ENCODE peak calls at places on chromosomes 6 and 20, in four cellular contexts. One of them, this sample, is unnamed. For H3K4me1, the result is how much of the 10 kb centered on the place peaks cover.

GRCh38 chr20:59165794-59166709 is 2.4 kb downstream of the ZNF831 start:
- DNase-seq in left ventricle myocardium inferior: no peak
- DNase-seq in cardiac muscle cell: no peak
- DNase-seq in GM23248: no peak
- DNase-seq in this sample: no peak

GRCh38 chr6:170202416-170203135 is 88.3 kb downstream of the DLL1 start:
- DNase-seq in cardiac muscle cell: no peak
- DNase-seq in GM23248: no peak
- DNase-seq in left ventricle myocardium inferior: no peak
- DNase-seq in this sample: no peak

GRCh38 chr6:108164815-108165706 is 761 bp upstream of the NR2E1 start:
- DNase-seq in cardiac muscle cell: no peak
- DNase-seq in left ventricle myocardium inferior: no peak
- DNase-seq in GM23248: peak
- DNase-seq in this sample: peak

GRCh38 chr6:164121527-164121926 is 707.0 kb downstream of the QKI start:
- DNase-seq in cardiac muscle cell: no peak
- DNase-seq in GM23248: no peak
- DNase-seq in left ventricle myocardium inferior: no peak
- DNase-seq in this sample: no peak

GRCh38 chr6:8383584-8383983 is 51.8 kb downstream of the SLC35B3 start:
- DNase-seq in GM23248: no peak
- DNase-seq in left ventricle myocardium inferior: no peak
- DNase-seq in cardiac muscle cell: no peak
- DNase-seq in this sample: no peak

GRCh38 chr6:158068893-158069799 is 87.5 kb downstream of the SYNJ2 start:
- DNase-seq in GM23248: peak
- DNase-seq in cardiac muscle cell: no peak
- DNase-seq in left ventricle myocardium inferior: no peak
- DNase-seq in this sample: peak

GRCh38 chr20:11136691-11137090 is 462.9 kb upstream of the JAG1 start:
- DNase-seq in GM23248: no peak
- DNase-seq in cardiac muscle cell: no peak
- DNase-seq in left ventricle myocardium inferior: no peak
- DNase-seq in this sample: no peak

GRCh38 chr6:42727084-42727601 is 4.7 kb upstream of the PRPH2 start:
- DNase-seq in cardiac muscle cell: no peak
- DNase-seq in GM23248: peak
- DNase-seq in left ventricle myocardium inferior: peak
- DNase-seq in this sample: no peak

GRCh38 chr6:37019065-37019450 is 13.6 kb downstream of the FGD2 start:
- DNase-seq in GM23248: no peak
- DNase-seq in left ventricle myocardium inferior: no peak
- DNase-seq in cardiac muscle cell: no peak
- DNase-seq in this sample: no peak

GRCh38 chr6:41489284-41489851 is 56.8 kb upstream of the FOXP4 start:
- DNase-seq in GM23248: no peak
- DNase-seq in left ventricle myocardium inferior: peak
- DNase-seq in cardiac muscle cell: no peak
- DNase-seq in this sample: no peak

GRCh38 chr20:47241345-47241781 is 115.1 kb downstream of the ZMYND8 start:
- DNase-seq in left ventricle myocardium inferior: no peak
- DNase-seq in cardiac muscle cell: no peak
- DNase-seq in GM23248: peak
- DNase-seq in this sample: no peak

GRCh38 chr6:105815657-105816555 is 270.2 kb upstream of the PRDM1 start:
- DNase-seq in GM23248: no peak
- DNase-seq in left ventricle myocardium inferior: no peak
- DNase-seq in cardiac muscle cell: no peak
- DNase-seq in this sample: no peak

GRCh38 chr6:89311853-89312531 is 3.1 kb downstream of the GABRR2 start:
- DNase-seq in GM23248: peak
- DNase-seq in left ventricle myocardium inferior: peak
- DNase-seq in cardiac muscle cell: peak
- DNase-seq in this sample: peak

GRCh38 chr20:61121661-61122060 is 130.4 kb upstream of the CDH4 start:
- DNase-seq in GM23248: no peak
- DNase-seq in left ventricle myocardium inferior: no peak
- DNase-seq in cardiac muscle cell: no peak
- DNase-seq in this sample: peak

GRCh38 chr6:140670013-140670412 is 1295.6 kb upstream of the CITED2 start:
- DNase-seq in cardiac muscle cell: no peak
- DNase-seq in GM23248: peak
- DNase-seq in left ventricle myocardium inferior: no peak
- DNase-seq in this sample: no peak

GRCh38 chr20:29079769-29080690 is 2177.4 kb upstream of the DEFB115 start:
- DNase-seq in GM23248: peak
- DNase-seq in left ventricle myocardium inferior: no peak
- DNase-seq in cardiac muscle cell: no peak
- DNase-seq in this sample: no peak

GRCh38 chr20:38129893-38130609 is 35.0 kb downstream of the TGM2 start:
- DNase-seq in left ventricle myocardium inferior: no peak
- DNase-seq in cardiac muscle cell: no peak
- DNase-seq in GM23248: no peak
- DNase-seq in this sample: peak

GRCh38 chr6:84095156-84095555 is 61.6 kb downstream of the MRAP2 start:
- DNase-seq in GM23248: no peak
- DNase-seq in left ventricle myocardium inferior: no peak
- DNase-seq in cardiac muscle cell: no peak
- DNase-seq in this sample: no peak

GRCh38 chr6:24255676-24256075 is 102.2 kb downstream of the DCDC2 start:
- DNase-seq in GM23248: no peak
- DNase-seq in left ventricle myocardium inferior: no peak
- DNase-seq in cardiac muscle cell: no peak
- DNase-seq in this sample: no peak

GRCh38 chr6:124356276-124356810 is 552.7 kb downstream of the NKAIN2 start:
- DNase-seq in GM23248: no peak
- DNase-seq in left ventricle myocardium inferior: no peak
- DNase-seq in cardiac muscle cell: no peak
- DNase-seq in this sample: no peak

GRCh38 chr6:5205035-5205469 is 55.7 kb downstream of the LYRM4 start:
- DNase-seq in cardiac muscle cell: no peak
- DNase-seq in GM23248: peak
- DNase-seq in left ventricle myocardium inferior: peak
- DNase-seq in this sample: no peak

GRCh38 chr20:23449400-23449799 is 3.3 kb downstream of the CST11 start:
- DNase-seq in cardiac muscle cell: no peak
- DNase-seq in GM23248: no peak
- DNase-seq in left ventricle myocardium inferior: no peak
- DNase-seq in this sample: no peak

GRCh38 chr20:48106428-48106827 is 321.1 kb upstream of the SULF2 start:
- DNase-seq in GM23248: no peak
- DNase-seq in left ventricle myocardium inferior: no peak
- DNase-seq in cardiac muscle cell: no peak
- DNase-seq in this sample: no peak

GRCh38 chr20:63966172-63966943 is 3.4 kb downstream of the ZNF512B start:
- DNase-seq in cardiac muscle cell: no peak
- DNase-seq in GM23248: no peak
- DNase-seq in left ventricle myocardium inferior: no peak
- DNase-seq in this sample: no peak

GRCh38 chr20:34859826-34860545 is 12.7 kb downstream of the GGT7 start:
- DNase-seq in left ventricle myocardium inferior: no peak
- DNase-seq in GM23248: no peak
- DNase-seq in cardiac muscle cell: no peak
- DNase-seq in this sample: no peak

GRCh38 chr20:20740595-20740994 is 28.2 kb upstream of the RALGAPA2 start:
- DNase-seq in left ventricle myocardium inferior: no peak
- DNase-seq in GM23248: no peak
- DNase-seq in cardiac muscle cell: no peak
- DNase-seq in this sample: no peak

GRCh38 chr6:112480551-112480950 is 133.4 kb downstream of the RFPL4B start:
- DNase-seq in GM23248: peak
- DNase-seq in cardiac muscle cell: no peak
- DNase-seq in left ventricle myocardium inferior: no peak
- DNase-seq in this sample: no peak

GRCh38 chr20:63737690-63737939 is 1.2 kb downstream of the LIME1 start:
- DNase-seq in GM23248: no peak
- DNase-seq in left ventricle myocardium inferior: no peak
- DNase-seq in cardiac muscle cell: no peak
- DNase-seq in this sample: no peak

GRCh38 chr20:36314734-36315544 is 8.8 kb downstream of the DLGAP4 start:
- DNase-seq in GM23248: no peak
- DNase-seq in cardiac muscle cell: no peak
- DNase-seq in left ventricle myocardium inferior: no peak
- DNase-seq in this sample: no peak

GRCh38 chr6:30518505-30518850 is 29.2 kb downstream of the HLA-E start:
- DNase-seq in cardiac muscle cell: no peak
- DNase-seq in GM23248: no peak
- DNase-seq in left ventricle myocardium inferior: no peak
- DNase-seq in this sample: no peak

GRCh38 chr6:38064431-38064830 is 244.9 kb downstream of the ZFAND3 start:
- DNase-seq in left ventricle myocardium inferior: no peak
- DNase-seq in cardiac muscle cell: no peak
- DNase-seq in GM23248: peak
- DNase-seq in this sample: no peak

GRCh38 chr6:52059821-52060220 is 27.6 kb downstream of the PKHD1 start:
- DNase-seq in GM23248: no peak
- DNase-seq in cardiac muscle cell: no peak
- DNase-seq in left ventricle myocardium inferior: no peak
- DNase-seq in this sample: no peak

GRCh38 chr20:44002861-44003260 is 88.2 kb downstream of the TOX2 start:
- DNase-seq in left ventricle myocardium inferior: no peak
- DNase-seq in cardiac muscle cell: no peak
- DNase-seq in GM23248: no peak
- DNase-seq in this sample: no peak

GRCh38 chr6:167933290-167933689 is 64.2 kb upstream of the KIF25 start:
- DNase-seq in left ventricle myocardium inferior: no peak
- DNase-seq in cardiac muscle cell: no peak
- DNase-seq in GM23248: no peak
- DNase-seq in this sample: no peak

GRCh38 chr6:170232186-170233002 is 58.5 kb downstream of the DLL1 start:
- DNase-seq in left ventricle myocardium inferior: peak
- DNase-seq in cardiac muscle cell: no peak
- DNase-seq in GM23248: peak
- DNase-seq in this sample: no peak

GRCh38 chr20:24157213-24157612 is 168.6 kb upstream of the GGTLC1 start:
- DNase-seq in left ventricle myocardium inferior: no peak
- DNase-seq in GM23248: no peak
- DNase-seq in cardiac muscle cell: no peak
- DNase-seq in this sample: no peak

GRCh38 chr6:113856011-113856551 is 1.1 kb upstream of the MARCKS start:
- DNase-seq in cardiac muscle cell: peak
- DNase-seq in GM23248: peak
- DNase-seq in left ventricle myocardium inferior: no peak
- DNase-seq in this sample: no peak

GRCh38 chr20:34992751-34993417 is 37.2 kb downstream of the MYH7B start:
- DNase-seq in left ventricle myocardium inferior: no peak
- DNase-seq in cardiac muscle cell: no peak
- DNase-seq in GM23248: no peak
- DNase-seq in this sample: no peak

GRCh38 chr6:21190701-21191588 is 402.6 kb upstream of the SOX4 start:
- DNase-seq in cardiac muscle cell: no peak
- DNase-seq in left ventricle myocardium inferior: no peak
- DNase-seq in GM23248: peak
- DNase-seq in this sample: no peak

GRCh38 chr20:32190608-32191415 is 16.7 kb downstream of the PLAGL2 start:
- DNase-seq in cardiac muscle cell: no peak
- DNase-seq in left ventricle myocardium inferior: no peak
- DNase-seq in GM23248: peak
- DNase-seq in this sample: no peak

GRCh38 chr20:32189691-32190607 is 17.6 kb downstream of the PLAGL2 start:
- DNase-seq in left ventricle myocardium inferior: peak
- DNase-seq in cardiac muscle cell: peak
- DNase-seq in GM23248: peak
- DNase-seq in this sample: no peak

GRCh38 chr20:32192698-32193097 is 14.8 kb downstream of the PLAGL2 start:
- DNase-seq in cardiac muscle cell: no peak
- DNase-seq in GM23248: no peak
- DNase-seq in left ventricle myocardium inferior: no peak
- DNase-seq in this sample: no peak

GRCh38 chr20:32191873-32192272 is 15.7 kb downstream of the PLAGL2 start:
- DNase-seq in left ventricle myocardium inferior: no peak
- DNase-seq in GM23248: peak
- DNase-seq in cardiac muscle cell: no peak
- DNase-seq in this sample: no peak

GRCh38 chr20:32191422-32191821 is 16.1 kb downstream of the PLAGL2 start:
- DNase-seq in GM23248: no peak
- DNase-seq in cardiac muscle cell: no peak
- DNase-seq in left ventricle myocardium inferior: no peak
- DNase-seq in this sample: no peak
- H3K27ac ChIP-seq in GM23248: peak
- H3K27ac ChIP-seq in cardiac muscle cell: peak
- H3K27ac ChIP-seq in left ventricle myocardium inferior: peak
- H3K27ac ChIP-seq in this sample: no peak

GRCh38 chr6:159976844-159977241 is 8.0 kb downstream of the IGF2R start:
- DNase-seq in GM23248: no peak
- DNase-seq in cardiac muscle cell: no peak
- DNase-seq in left ventricle myocardium inferior: no peak
- DNase-seq in this sample: no peak
- H3K4me1 ChIP-seq in GM23248: under half
- H3K4me1 ChIP-seq in cardiac muscle cell: under half
- H3K4me1 ChIP-seq in left ventricle myocardium inferior: half or more
- H3K4me1 ChIP-seq in this sample: under half

GRCh38 chr6:10395171-10395945 is 19.5 kb downstream of the TFAP2A start:
- DNase-seq in cardiac muscle cell: no peak
- DNase-seq in GM23248: no peak
- DNase-seq in left ventricle myocardium inferior: no peak
- DNase-seq in this sample: no peak
- H3K4me3 ChIP-seq in cardiac muscle cell: no peak
- H3K4me3 ChIP-seq in GM23248: no peak
- H3K4me3 ChIP-seq in left ventricle myocardium inferior: no peak
- H3K4me3 ChIP-seq in this sample: no peak

DNA sequence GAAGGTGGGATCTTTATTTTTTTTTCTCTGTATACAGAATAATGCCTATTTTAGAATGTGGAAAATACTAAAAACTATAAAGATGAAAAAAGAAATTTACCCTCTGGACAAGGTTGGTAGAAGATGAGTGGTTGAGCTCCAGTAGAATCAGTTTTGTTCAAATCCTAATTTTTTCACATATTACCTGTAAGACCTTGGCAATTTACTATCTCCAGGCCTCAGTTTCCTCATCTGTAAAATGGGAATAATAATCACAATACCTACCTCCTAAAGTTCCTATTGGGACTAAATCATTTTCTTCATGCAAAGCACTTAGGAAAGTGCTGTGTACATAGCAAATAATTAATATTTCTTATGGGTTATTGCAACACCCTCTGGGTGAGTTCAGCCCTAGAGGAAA is 28.4 kb downstream of the DAAM2 start:
- DNase-seq in left ventricle myocardium inferior: no peak
- DNase-seq in cardiac muscle cell: no peak
- DNase-seq in GM23248: no peak
- DNase-seq in this sample: no peak
- H3K27ac ChIP-seq in left ventricle myocardium inferior: peak
- H3K27ac ChIP-seq in cardiac muscle cell: no peak
- H3K27ac ChIP-seq in GM23248: no peak
- H3K27ac ChIP-seq in this sample: peak

DNA sequence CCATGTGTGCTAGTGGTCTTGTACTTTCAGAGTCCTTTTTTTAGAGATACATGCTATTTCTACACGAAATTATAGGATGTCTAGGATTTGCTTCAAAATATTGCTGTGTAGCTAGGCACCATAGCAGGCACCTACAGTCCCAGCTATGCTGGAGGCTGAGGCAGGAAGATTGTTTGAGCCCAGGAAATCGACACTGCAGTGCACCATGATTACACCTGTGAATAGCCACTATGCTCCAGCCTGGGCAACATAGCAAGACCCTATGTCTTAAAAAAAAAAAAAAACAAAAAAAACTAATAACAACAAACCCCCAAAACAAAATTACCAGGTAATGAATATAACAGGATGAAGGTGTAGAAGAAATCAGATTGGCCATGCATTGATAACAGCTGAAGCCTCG is 121.7 kb downstream of the NFATC2 start:
- DNase-seq in cardiac muscle cell: no peak
- DNase-seq in left ventricle myocardium inferior: no peak
- DNase-seq in GM23248: no peak
- DNase-seq in this sample: no peak
- H3K4me1 ChIP-seq in cardiac muscle cell: under half
- H3K4me1 ChIP-seq in left ventricle myocardium inferior: under half
- H3K4me1 ChIP-seq in GM23248: under half
- H3K4me1 ChIP-seq in this sample: under half